ENCODE peak calls at places on chromosome 17, in nine cellular contexts. T is astrocyte of the spinal cord, X is dorsolateral prefrontal cortex, V is cardiac muscle cell, N is AG04450, P is mucosa of descending colon, Z is ovary, S is fibroblast of lung, L is lung. W is an unnamed sample.

GRCh38 chr17:67208232-67208631 is 36.8 kb downstream of the HELZ start:
- DNase-seq in T (no peak), X (no peak), V (no peak), N (no peak), P (no peak), Z (no peak), S (peak; percentile 20), L (no peak), W (no peak)

GRCh38 chr17:57892820-57893595 is 43.2 kb upstream of the MRPS23 start:
- DNase-seq in T (peak; percentile 98), X (peak; percentile 61), V (peak; percentile 73), N (peak; percentile 86), P (peak; percentile 75), Z (peak; percentile 84), S (peak; percentile 97), L (peak; percentile 95), W (no peak)

GRCh38 chr17:46010597-46011186 is 11.6 kb downstream of the STH start:
- DNase-seq in T (no peak), X (no peak), V (no peak), N (no peak), P (no peak), Z (no peak), S (no peak), L (no peak), W (no peak)

GRCh38 chr17:56440391-56440790 is 153.1 kb upstream of the NOG start:
- DNase-seq in T (no peak), X (no peak), V (no peak), N (no peak), P (no peak), Z (no peak), S (peak; percentile 54), L (no peak), W (no peak)

GRCh38 chr17:27993161-27993695 is 49.2 kb upstream of the NLK start:
- DNase-seq in T (no peak), X (no peak), V (no peak), N (no peak), P (no peak), Z (no peak), S (no peak), L (no peak), W (no peak)

GRCh38 chr17:1785925-1786324 is 24.1 kb downstream of the SERPINF1 start:
- DNase-seq in T (no peak), X (no peak), V (no peak), N (no peak), P (no peak), Z (peak; percentile 44), S (no peak), L (no peak), W (no peak)

GRCh38 chr17:57215317-57215716 is 41.0 kb upstream of the MSI2 start:
- DNase-seq in T (no peak), X (no peak), V (no peak), N (no peak), P (no peak), Z (no peak), S (peak; percentile 12), L (no peak), W (no peak)

GRCh38 chr17:82351713-82352488 is 7.1 kb upstream of the TEX19 start:
- DNase-seq in T (peak; percentile 87), X (peak; percentile 89), V (peak; percentile 94), N (peak; percentile 81), P (peak; percentile 83), Z (peak; percentile 89), S (peak; percentile 71), L (peak; percentile 88), W (peak; percentile 68)

GRCh38 chr17:15332338-15332737 is 9.1 kb downstream of the TEKT3 start:
- DNase-seq in T (no peak), X (no peak), V (no peak), N (no peak), P (no peak), Z (no peak), S (no peak), L (no peak), W (no peak)

GRCh38 chr17:59377410-59377809 is 46.0 kb downstream of the YPEL2 start:
- DNase-seq in T (peak; percentile 52), X (no peak), V (no peak), N (no peak), P (no peak), Z (no peak), S (peak; percentile 72), L (no peak), W (no peak)

GRCh38 chr17:58091024-58091567 is 7.9 kb downstream of the DYNLL2 start:
- DNase-seq in T (no peak), X (no peak), V (no peak), N (no peak), P (no peak), Z (no peak), S (no peak), L (no peak), W (no peak)

GRCh38 chr17:75826561-75827290 is 17.5 kb downstream of the UNC13D start:
- DNase-seq in T (no peak), X (no peak), V (no peak), N (no peak), P (no peak), Z (no peak), S (no peak), L (no peak), W (no peak)
- H3K4me3 ChIP-seq in T (no peak overlapping the region), X (no peak overlapping the region), V (no peak overlapping the region), N (no peak overlapping the region), P (no peak overlapping the region), Z (no peak overlapping the region), S (no peak overlapping the region), L (no peak overlapping the region), W (no peak overlapping the region)

DNA sequence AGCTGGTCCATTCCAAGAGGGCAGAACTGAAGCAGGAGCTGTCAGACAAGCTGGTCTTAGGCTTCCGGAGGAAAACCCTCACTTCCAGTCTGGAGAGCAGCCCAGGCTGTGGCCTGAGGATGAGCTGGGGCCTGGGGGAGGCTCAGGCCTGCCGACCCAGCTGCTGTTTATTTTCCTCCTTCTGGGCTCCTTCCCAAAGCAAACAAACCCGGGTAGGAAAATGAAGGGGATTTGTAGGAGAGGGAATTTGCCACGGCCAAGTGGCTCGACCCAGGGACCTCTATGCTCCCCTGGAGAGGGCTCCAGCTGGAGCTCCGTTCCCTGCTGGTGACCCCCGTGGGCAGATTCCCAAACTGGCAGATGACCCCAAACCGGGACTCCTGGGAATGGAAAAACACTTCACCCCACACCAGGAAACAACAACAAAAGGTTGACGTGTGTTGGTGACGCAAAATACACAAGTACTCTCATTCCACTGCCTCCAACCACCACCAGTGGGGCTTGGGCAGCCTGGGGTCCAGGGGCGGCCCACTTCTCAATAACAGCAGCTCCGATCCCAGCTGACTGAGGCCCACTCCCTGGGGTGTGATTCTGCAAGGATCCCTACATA is 8.8 kb downstream of the JUP start:
- DNase-seq in T (peak; percentile 98), X (peak; percentile 67), V (no peak), N (peak; percentile 90), P (peak; percentile 71), Z (peak; percentile 94), S (peak; percentile 94), L (peak; percentile 72), W (no peak)
- TF ChIP-seq CTCF in T (no peak), X (no peak), V (no peak), N (peak; percentile 14), P (no peak), Z (no peak), S (peak; percentile 25), L (no peak), W (no peak)

GRCh38 chr17:16437083-16437482 is 21.7 kb downstream of the TRPV2 start:
- DNase-seq in T (no peak), X (no peak), V (no peak), N (no peak), P (no peak), Z (no peak), S (no peak), L (no peak), W (no peak)
- H3K4me3 ChIP-seq in T (no peak overlapping the region), X (no peak overlapping the region), V (no peak overlapping the region), N (no peak overlapping the region), P (no peak overlapping the region), Z (no peak overlapping the region), S (no peak overlapping the region), L (no peak overlapping the region), W (no peak overlapping the region)

DNA sequence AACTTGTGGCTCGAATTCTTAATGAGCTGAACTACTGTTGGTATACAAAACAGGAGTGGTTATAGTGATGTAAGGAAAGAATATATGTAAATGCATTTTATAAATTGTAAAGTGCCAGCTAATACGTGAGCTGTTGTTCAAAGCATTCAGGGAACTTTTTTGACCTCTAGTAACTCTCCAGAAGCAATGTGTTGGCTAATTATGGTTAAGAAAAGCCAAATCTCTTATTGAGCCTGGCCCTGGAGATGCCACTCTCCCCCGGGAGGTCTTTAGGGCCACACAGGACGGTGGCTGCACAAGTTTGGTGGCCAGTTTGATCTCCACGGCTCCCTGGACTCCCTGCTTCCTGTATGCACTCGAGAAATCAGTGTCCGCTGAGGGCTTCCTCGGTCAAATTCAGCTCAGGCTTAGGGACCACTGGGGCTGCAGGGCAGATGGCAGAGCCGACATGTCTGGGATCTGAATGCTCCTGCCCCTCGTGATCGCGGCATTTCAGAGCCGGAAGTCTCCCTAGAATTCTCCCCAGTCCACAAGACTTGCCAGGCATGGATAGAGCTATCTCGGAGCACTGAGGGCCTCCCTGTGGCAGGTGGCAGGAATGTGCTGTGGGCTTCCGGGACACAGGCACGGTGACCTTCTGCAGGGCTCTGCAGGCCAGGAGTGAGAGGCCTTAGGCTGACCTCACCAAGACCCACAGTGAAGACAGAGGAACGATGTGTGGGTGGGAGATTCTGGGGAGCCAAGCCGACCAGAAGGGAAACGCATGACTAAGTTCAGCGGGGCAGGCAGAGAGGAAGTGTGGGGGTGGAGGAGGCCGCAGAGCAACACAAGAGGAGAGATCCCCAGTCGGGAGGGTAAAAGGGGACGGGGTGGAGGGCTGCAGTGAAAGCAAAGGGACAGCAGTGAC is 18.6 kb upstream of the PITPNM3 start:
- DNase-seq in T (peak; percentile 37), X (peak; percentile 45), V (peak; percentile 57), N (peak; percentile 16), P (peak; percentile 32), Z (peak; percentile 68), S (peak; percentile 79), L (peak; percentile 52), W (peak; percentile 33)
- TF ChIP-seq CTCF in T (no peak), X (no peak), V (peak; percentile 16), N (peak; percentile 17), P (no peak), Z (no peak), S (no peak), L (no peak), W (no peak)